ENCODE peak calls at places on chromosomes 12 and 14, in five cellular contexts. One of them, this sample, is unnamed.

GRCh38 chr12:120290541-120291312 is 976 bp downstream of the RNU4-2 start:
- DNase-seq in DND-41: no peak
- DNase-seq in heart right ventricle: no peak
- DNase-seq in cardiac fibroblast: peak
- DNase-seq in BJ: no peak
- DNase-seq in this sample: no peak

GRCh38 chr12:106861984-106862894 is 87.8 kb downstream of the RIC8B start:
- DNase-seq in BJ: peak
- DNase-seq in cardiac fibroblast: peak
- DNase-seq in DND-41: no peak
- DNase-seq in heart right ventricle: no peak
- DNase-seq in this sample: no peak

GRCh38 chr14:43803076-43803689 is 703.9 kb downstream of the FSCB start:
- DNase-seq in BJ: no peak
- DNase-seq in heart right ventricle: no peak
- DNase-seq in cardiac fibroblast: no peak
- DNase-seq in DND-41: peak
- DNase-seq in this sample: no peak

GRCh38 chr12:110619534-110619953 is 5.6 kb downstream of the TCTN1 start:
- DNase-seq in BJ: no peak
- DNase-seq in cardiac fibroblast: no peak
- DNase-seq in heart right ventricle: no peak
- DNase-seq in DND-41: no peak
- DNase-seq in this sample: no peak

GRCh38 chr12:121224591-121224990 is 14.7 kb downstream of the P2RX4 start:
- DNase-seq in BJ: no peak
- DNase-seq in cardiac fibroblast: no peak
- DNase-seq in DND-41: no peak
- DNase-seq in heart right ventricle: no peak
- DNase-seq in this sample: no peak

GRCh38 chr14:104935955-104936354 is 11.3 kb downstream of the PLD4 start:
- DNase-seq in cardiac fibroblast: no peak
- DNase-seq in heart right ventricle: no peak
- DNase-seq in BJ: no peak
- DNase-seq in DND-41: no peak
- DNase-seq in this sample: no peak

GRCh38 chr14:35046751-35047536 is 872 bp downstream of the FAM177A1 start:
- DNase-seq in DND-41: peak
- DNase-seq in cardiac fibroblast: no peak
- DNase-seq in heart right ventricle: no peak
- DNase-seq in BJ: no peak
- DNase-seq in this sample: peak

GRCh38 chr12:24226745-24227350 is 277.4 kb upstream of the SOX5 start:
- DNase-seq in BJ: peak
- DNase-seq in cardiac fibroblast: peak
- DNase-seq in heart right ventricle: no peak
- DNase-seq in DND-41: no peak
- DNase-seq in this sample: peak

GRCh38 chr12:22684526-22685118 is 59.7 kb downstream of the ETNK1 start:
- DNase-seq in heart right ventricle: no peak
- DNase-seq in DND-41: no peak
- DNase-seq in cardiac fibroblast: peak
- DNase-seq in BJ: no peak
- DNase-seq in this sample: no peak

GRCh38 chr12:132657004-132657727 is 30.0 kb downstream of the POLE start:
- DNase-seq in heart right ventricle: no peak
- DNase-seq in cardiac fibroblast: no peak
- DNase-seq in DND-41: no peak
- DNase-seq in BJ: no peak
- DNase-seq in this sample: peak

GRCh38 chr12:100789146-100789545 is 5.4 kb upstream of the ANO4 start:
- DNase-seq in BJ: no peak
- DNase-seq in DND-41: no peak
- DNase-seq in heart right ventricle: no peak
- DNase-seq in cardiac fibroblast: no peak
- DNase-seq in this sample: no peak

GRCh38 chr12:16285586-16285985 is 8.1 kb upstream of the SLC15A5 start:
- DNase-seq in heart right ventricle: no peak
- DNase-seq in DND-41: no peak
- DNase-seq in cardiac fibroblast: peak
- DNase-seq in BJ: no peak
- DNase-seq in this sample: no peak

GRCh38 chr14:94121485-94121884 is 7.9 kb downstream of the IFI27L2 start:
- DNase-seq in BJ: no peak
- DNase-seq in heart right ventricle: no peak
- DNase-seq in cardiac fibroblast: no peak
- DNase-seq in DND-41: no peak
- DNase-seq in this sample: no peak

GRCh38 chr12:92486443-92487137 is 216.2 kb upstream of the PLEKHG7 start:
- DNase-seq in DND-41: no peak
- DNase-seq in BJ: no peak
- DNase-seq in heart right ventricle: no peak
- DNase-seq in cardiac fibroblast: no peak
- DNase-seq in this sample: no peak

GRCh38 chr14:84375235-84375634 is 1154.7 kb upstream of the FLRT2 start:
- DNase-seq in heart right ventricle: no peak
- DNase-seq in cardiac fibroblast: peak
- DNase-seq in DND-41: no peak
- DNase-seq in BJ: no peak
- DNase-seq in this sample: no peak

GRCh38 chr12:94039914-94040313 is 108.5 kb upstream of the PLXNC1 start:
- DNase-seq in DND-41: no peak
- DNase-seq in cardiac fibroblast: peak
- DNase-seq in BJ: no peak
- DNase-seq in heart right ventricle: no peak
- DNase-seq in this sample: no peak

GRCh38 chr14:27881646-27882045 is 884.9 kb upstream of the FOXG1 start:
- DNase-seq in heart right ventricle: no peak
- DNase-seq in BJ: no peak
- DNase-seq in cardiac fibroblast: no peak
- DNase-seq in DND-41: no peak
- DNase-seq in this sample: no peak

GRCh38 chr12:102120886-102121285 is 903 bp downstream of the PARPBP start:
- DNase-seq in cardiac fibroblast: peak
- DNase-seq in DND-41: peak
- DNase-seq in heart right ventricle: no peak
- DNase-seq in BJ: no peak
- DNase-seq in this sample: no peak

GRCh38 chr14:37697489-37698121 is 102.2 kb downstream of the TTC6 start:
- DNase-seq in heart right ventricle: no peak
- DNase-seq in DND-41: no peak
- DNase-seq in BJ: peak
- DNase-seq in cardiac fibroblast: peak
- DNase-seq in this sample: no peak

GRCh38 chr12:93624595-93625294 is 52.3 kb downstream of the SOCS2 start:
- DNase-seq in cardiac fibroblast: peak
- DNase-seq in DND-41: no peak
- DNase-seq in BJ: peak
- DNase-seq in heart right ventricle: no peak
- DNase-seq in this sample: no peak

GRCh38 chr14:102776761-102777710 is at the start of gene TRAF3:
- DNase-seq in BJ: no peak
- DNase-seq in DND-41: peak
- DNase-seq in cardiac fibroblast: peak
- DNase-seq in heart right ventricle: peak
- DNase-seq in this sample: peak

GRCh38 chr14:67636361-67636919 is 16.7 kb downstream of the ARG2 start:
- DNase-seq in heart right ventricle: no peak
- DNase-seq in BJ: no peak
- DNase-seq in DND-41: no peak
- DNase-seq in cardiac fibroblast: peak
- DNase-seq in this sample: no peak

GRCh38 chr12:106739815-106740552 is 34.5 kb upstream of the RIC8B start:
- DNase-seq in BJ: no peak
- DNase-seq in cardiac fibroblast: peak
- DNase-seq in DND-41: no peak
- DNase-seq in heart right ventricle: no peak
- DNase-seq in this sample: no peak

GRCh38 chr14:73741386-73741875 is 27.2 kb upstream of the PNMA1 start:
- DNase-seq in DND-41: peak
- DNase-seq in cardiac fibroblast: peak
- DNase-seq in heart right ventricle: peak
- DNase-seq in BJ: no peak
- DNase-seq in this sample: peak

GRCh38 chr14:73058923-73059311 is 583 bp downstream of the RBM25 start:
- DNase-seq in cardiac fibroblast: peak
- DNase-seq in DND-41: no peak
- DNase-seq in BJ: no peak
- DNase-seq in heart right ventricle: no peak
- DNase-seq in this sample: peak

GRCh38 chr14:74867673-74868072 is 8.3 kb downstream of the PROX2 start:
- DNase-seq in cardiac fibroblast: peak
- DNase-seq in DND-41: no peak
- DNase-seq in BJ: no peak
- DNase-seq in heart right ventricle: no peak
- DNase-seq in this sample: peak

GRCh38 chr14:92982941-92983340 is 60.0 kb downstream of the CHGA start:
- DNase-seq in heart right ventricle: no peak
- DNase-seq in BJ: no peak
- DNase-seq in cardiac fibroblast: no peak
- DNase-seq in DND-41: no peak
- DNase-seq in this sample: no peak

GRCh38 chr14:36818794-36819384 is 157.2 kb downstream of the PAX9 start:
- DNase-seq in BJ: no peak
- DNase-seq in DND-41: no peak
- DNase-seq in cardiac fibroblast: no peak
- DNase-seq in heart right ventricle: no peak
- DNase-seq in this sample: no peak

GRCh38 chr12:116690016-116690709 is 47.7 kb downstream of the SPRING1 start:
- DNase-seq in heart right ventricle: no peak
- DNase-seq in cardiac fibroblast: no peak
- DNase-seq in BJ: no peak
- DNase-seq in DND-41: no peak
- DNase-seq in this sample: no peak

GRCh38 chr12:89706551-89707348 is 1.9 kb downstream of the ATP2B1 start:
- DNase-seq in heart right ventricle: peak
- DNase-seq in DND-41: no peak
- DNase-seq in cardiac fibroblast: peak
- DNase-seq in BJ: no peak
- DNase-seq in this sample: no peak

GRCh38 chr14:103550451-103551337 is 11.8 kb downstream of the BAG5 start:
- DNase-seq in DND-41: no peak
- DNase-seq in BJ: no peak
- DNase-seq in cardiac fibroblast: no peak
- DNase-seq in heart right ventricle: peak
- DNase-seq in this sample: peak

GRCh38 chr12:53561590-53561953 is 54.3 kb upstream of the NPFF start:
- DNase-seq in DND-41: no peak
- DNase-seq in heart right ventricle: no peak
- DNase-seq in BJ: peak
- DNase-seq in cardiac fibroblast: peak
- DNase-seq in this sample: no peak

GRCh38 chr12:2998789-2999264 is 39.6 kb downstream of the TEAD4 start:
- DNase-seq in heart right ventricle: peak
- DNase-seq in BJ: peak
- DNase-seq in cardiac fibroblast: peak
- DNase-seq in DND-41: no peak
- DNase-seq in this sample: peak

GRCh38 chr12:51351913-51352532 is 5.5 kb upstream of the CELA1 start:
- DNase-seq in cardiac fibroblast: peak
- DNase-seq in heart right ventricle: no peak
- DNase-seq in BJ: no peak
- DNase-seq in DND-41: peak
- DNase-seq in this sample: no peak

GRCh38 chr14:23381871-23382270 is 5.0 kb downstream of the CMTM5 start:
- DNase-seq in cardiac fibroblast: no peak
- DNase-seq in BJ: no peak
- DNase-seq in DND-41: no peak
- DNase-seq in heart right ventricle: no peak
- DNase-seq in this sample: no peak

GRCh38 chr12:66131067-66131688 is 628 bp upstream of the LLPH start:
- DNase-seq in cardiac fibroblast: no peak
- DNase-seq in heart right ventricle: no peak
- DNase-seq in BJ: no peak
- DNase-seq in DND-41: no peak
- DNase-seq in this sample: no peak

GRCh38 chr12:58291106-58291505 is 349.7 kb downstream of the ATP23 start:
- DNase-seq in heart right ventricle: no peak
- DNase-seq in cardiac fibroblast: no peak
- DNase-seq in DND-41: no peak
- DNase-seq in BJ: no peak
- DNase-seq in this sample: no peak

GRCh38 chr14:77853919-77854318 is 54.0 kb downstream of the ADCK1 start:
- DNase-seq in cardiac fibroblast: no peak
- DNase-seq in heart right ventricle: no peak
- DNase-seq in BJ: no peak
- DNase-seq in DND-41: no peak
- DNase-seq in this sample: no peak
- H3K4me3 ChIP-seq in cardiac fibroblast: no peak
- H3K4me3 ChIP-seq in heart right ventricle: no peak
- H3K4me3 ChIP-seq in BJ: no peak
- H3K4me3 ChIP-seq in DND-41: no peak
- H3K4me3 ChIP-seq in this sample: no peak

GRCh38 chr12:6698352-6699046 is 2.1 kb downstream of the PIANP start:
- DNase-seq in DND-41: no peak
- DNase-seq in cardiac fibroblast: no peak
- DNase-seq in BJ: no peak
- DNase-seq in heart right ventricle: no peak
- DNase-seq in this sample: peak
- H3K4me3 ChIP-seq in DND-41: no peak
- H3K4me3 ChIP-seq in cardiac fibroblast: no peak
- H3K4me3 ChIP-seq in BJ: no peak
- H3K4me3 ChIP-seq in heart right ventricle: no peak
- H3K4me3 ChIP-seq in this sample: no peak

GRCh38 chr12:96421014-96421413 is 20.8 kb upstream of the CDK17 start:
- DNase-seq in DND-41: no peak
- DNase-seq in BJ: no peak
- DNase-seq in cardiac fibroblast: no peak
- DNase-seq in heart right ventricle: no peak
- DNase-seq in this sample: no peak
- H3K4me3 ChIP-seq in DND-41: no peak
- H3K4me3 ChIP-seq in BJ: no peak
- H3K4me3 ChIP-seq in cardiac fibroblast: no peak
- H3K4me3 ChIP-seq in heart right ventricle: no peak
- H3K4me3 ChIP-seq in this sample: no peak

DNA sequence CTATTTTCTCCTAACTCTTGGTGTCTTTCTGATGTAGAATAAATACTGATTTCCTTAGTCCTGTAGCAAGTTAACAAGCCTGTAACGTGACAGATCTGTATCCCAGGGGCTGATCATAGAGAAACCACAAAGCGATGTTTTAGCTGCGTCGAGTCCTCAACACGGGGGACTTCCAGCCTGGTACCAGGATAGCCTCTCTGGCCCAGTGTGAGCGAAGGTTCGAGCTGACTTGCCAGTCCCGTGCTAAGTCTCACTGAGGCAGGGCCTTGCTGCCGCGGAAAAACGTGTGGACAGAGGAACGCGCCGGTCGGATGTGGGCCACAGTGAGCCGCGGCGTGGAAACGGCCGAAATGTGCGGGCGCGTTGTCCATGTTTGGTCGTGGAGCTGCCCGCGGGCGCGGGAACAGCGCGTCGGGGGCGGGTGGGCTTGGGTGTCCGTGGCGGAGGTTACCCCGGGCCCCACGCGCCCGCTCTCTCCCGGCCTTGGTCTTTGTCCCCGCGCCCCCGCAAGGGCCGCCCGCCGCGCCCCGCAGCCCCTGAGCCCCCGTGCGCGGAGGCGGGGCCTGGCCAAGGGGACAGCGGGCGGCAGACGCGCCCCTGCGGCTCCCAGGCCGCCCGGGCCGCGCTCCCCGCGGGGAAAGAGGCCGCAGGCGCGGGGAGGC is 531 bp upstream of the EML1 start:
- DNase-seq in DND-41: no peak
- DNase-seq in BJ: no peak
- DNase-seq in cardiac fibroblast: peak
- DNase-seq in heart right ventricle: peak
- DNase-seq in this sample: peak
- H3K4me3 ChIP-seq in DND-41: no peak
- H3K4me3 ChIP-seq in BJ: peak
- H3K4me3 ChIP-seq in cardiac fibroblast: peak
- H3K4me3 ChIP-seq in heart right ventricle: peak
- H3K4me3 ChIP-seq in this sample: peak